ENCODE peak calls at places on chromosomes 11 and 22, in nine cellular contexts. One of them, this sample, is unnamed.

GRCh38 chr22:46011627-46012181 is 34.7 kb upstream of the WNT7B start:
- DNase-seq in mucosa of descending colon: peak; percentile 23
- DNase-seq in esophagus squamous epithelium: no peak
- DNase-seq in tibial nerve: no peak
- DNase-seq in IMR-90: no peak
- DNase-seq in brain microvascular endothelial cell: no peak
- DNase-seq in omental fat pad: no peak
- DNase-seq in body of pancreas: no peak
- DNase-seq in tibial artery: peak; percentile 65
- DNase-seq in this sample: no peak

GRCh38 chr11:2208691-2209369 is 37.2 kb upstream of the TH start:
- DNase-seq in mucosa of descending colon: peak; percentile 39
- DNase-seq in esophagus squamous epithelium: no peak
- DNase-seq in tibial nerve: peak; percentile 9
- DNase-seq in IMR-90: no peak
- DNase-seq in brain microvascular endothelial cell: no peak
- DNase-seq in omental fat pad: no peak
- DNase-seq in body of pancreas: peak; percentile 73
- DNase-seq in tibial artery: peak; percentile 64
- DNase-seq in this sample: peak; percentile 7

GRCh38 chr22:39351689-39352214 is 2.0 kb downstream of the SYNGR1 start:
- DNase-seq in mucosa of descending colon: no peak
- DNase-seq in esophagus squamous epithelium: no peak
- DNase-seq in tibial nerve: no peak
- DNase-seq in IMR-90: peak; percentile 44
- DNase-seq in brain microvascular endothelial cell: peak; percentile 62
- DNase-seq in omental fat pad: no peak
- DNase-seq in body of pancreas: no peak
- DNase-seq in tibial artery: no peak
- DNase-seq in this sample: peak; percentile 35

GRCh38 chr11:111570796-111571195 is 30.3 kb downstream of the LAYN start:
- DNase-seq in mucosa of descending colon: no peak
- DNase-seq in esophagus squamous epithelium: no peak
- DNase-seq in tibial nerve: no peak
- DNase-seq in IMR-90: no peak
- DNase-seq in brain microvascular endothelial cell: no peak
- DNase-seq in omental fat pad: no peak
- DNase-seq in body of pancreas: no peak
- DNase-seq in tibial artery: no peak
- DNase-seq in this sample: no peak

GRCh38 chr11:92932023-92932422 is 37.4 kb upstream of the MTNR1B start:
- DNase-seq in mucosa of descending colon: no peak
- DNase-seq in esophagus squamous epithelium: no peak
- DNase-seq in tibial nerve: no peak
- DNase-seq in IMR-90: peak; percentile 23
- DNase-seq in brain microvascular endothelial cell: no peak
- DNase-seq in omental fat pad: no peak
- DNase-seq in body of pancreas: no peak
- DNase-seq in tibial artery: no peak
- DNase-seq in this sample: no peak

GRCh38 chr11:118917488-118918127 is 8.1 kb downstream of the BCL9L start:
- DNase-seq in mucosa of descending colon: peak; percentile 84
- DNase-seq in esophagus squamous epithelium: no peak
- DNase-seq in tibial nerve: peak; percentile 68
- DNase-seq in IMR-90: peak; percentile 91
- DNase-seq in brain microvascular endothelial cell: peak; percentile 83
- DNase-seq in omental fat pad: no peak
- DNase-seq in body of pancreas: peak; percentile 67
- DNase-seq in tibial artery: peak; percentile 93
- DNase-seq in this sample: peak; percentile 45

GRCh38 chr11:112352907-112353306 is 92.2 kb upstream of the PLET1 start:
- DNase-seq in mucosa of descending colon: no peak
- DNase-seq in esophagus squamous epithelium: no peak
- DNase-seq in tibial nerve: no peak
- DNase-seq in IMR-90: peak; percentile 44
- DNase-seq in brain microvascular endothelial cell: no peak
- DNase-seq in omental fat pad: no peak
- DNase-seq in body of pancreas: no peak
- DNase-seq in tibial artery: no peak
- DNase-seq in this sample: no peak

GRCh38 chr11:26332572-26332915 is 614 bp downstream of the ANO3 start:
- DNase-seq in mucosa of descending colon: no peak
- DNase-seq in esophagus squamous epithelium: no peak
- DNase-seq in tibial nerve: no peak
- DNase-seq in IMR-90: no peak
- DNase-seq in brain microvascular endothelial cell: no peak
- DNase-seq in omental fat pad: no peak
- DNase-seq in body of pancreas: no peak
- DNase-seq in tibial artery: no peak
- DNase-seq in this sample: no peak

GRCh38 chr11:115488945-115489344 is 15.3 kb downstream of the CADM1 start:
- DNase-seq in mucosa of descending colon: no peak
- DNase-seq in esophagus squamous epithelium: no peak
- DNase-seq in tibial nerve: no peak
- DNase-seq in IMR-90: peak; percentile 94
- DNase-seq in brain microvascular endothelial cell: peak; percentile 1
- DNase-seq in omental fat pad: no peak
- DNase-seq in body of pancreas: no peak
- DNase-seq in tibial artery: no peak
- DNase-seq in this sample: no peak

GRCh38 chr11:44351006-44351660 is 41.2 kb upstream of the ALX4 start:
- DNase-seq in mucosa of descending colon: no peak
- DNase-seq in esophagus squamous epithelium: no peak
- DNase-seq in tibial nerve: no peak
- DNase-seq in IMR-90: no peak
- DNase-seq in brain microvascular endothelial cell: no peak
- DNase-seq in omental fat pad: no peak
- DNase-seq in body of pancreas: no peak
- DNase-seq in tibial artery: no peak
- DNase-seq in this sample: no peak

GRCh38 chr11:36619502-36619901 is 21.5 kb upstream of the RAG2 start:
- DNase-seq in mucosa of descending colon: no peak
- DNase-seq in esophagus squamous epithelium: no peak
- DNase-seq in tibial nerve: no peak
- DNase-seq in IMR-90: no peak
- DNase-seq in brain microvascular endothelial cell: no peak
- DNase-seq in omental fat pad: no peak
- DNase-seq in body of pancreas: no peak
- DNase-seq in tibial artery: no peak
- DNase-seq in this sample: no peak

GRCh38 chr11:9160166-9160565 is 68.8 kb upstream of the SCUBE2 start:
- DNase-seq in mucosa of descending colon: no peak
- DNase-seq in esophagus squamous epithelium: no peak
- DNase-seq in tibial nerve: no peak
- DNase-seq in IMR-90: peak; percentile 62
- DNase-seq in brain microvascular endothelial cell: no peak
- DNase-seq in omental fat pad: no peak
- DNase-seq in body of pancreas: no peak
- DNase-seq in tibial artery: no peak
- DNase-seq in this sample: no peak

GRCh38 chr22:25827415-25827814 is 85.4 kb downstream of the MYO18B start:
- DNase-seq in mucosa of descending colon: no peak
- DNase-seq in esophagus squamous epithelium: no peak
- DNase-seq in tibial nerve: no peak
- DNase-seq in IMR-90: no peak
- DNase-seq in brain microvascular endothelial cell: no peak
- DNase-seq in omental fat pad: no peak
- DNase-seq in body of pancreas: peak; percentile 28
- DNase-seq in tibial artery: no peak
- DNase-seq in this sample: no peak

GRCh38 chr11:3626250-3626960 is 15.4 kb downstream of the ART5 start:
- DNase-seq in mucosa of descending colon: peak; percentile 35
- DNase-seq in esophagus squamous epithelium: no peak
- DNase-seq in tibial nerve: peak; percentile 44
- DNase-seq in IMR-90: no peak
- DNase-seq in brain microvascular endothelial cell: no peak
- DNase-seq in omental fat pad: no peak
- DNase-seq in body of pancreas: peak; percentile 62
- DNase-seq in tibial artery: peak; percentile 73
- DNase-seq in this sample: no peak

GRCh38 chr11:18100926-18101656 is 4.8 kb downstream of the SAAL1 start:
- DNase-seq in mucosa of descending colon: no peak
- DNase-seq in esophagus squamous epithelium: no peak
- DNase-seq in tibial nerve: no peak
- DNase-seq in IMR-90: no peak
- DNase-seq in brain microvascular endothelial cell: no peak
- DNase-seq in omental fat pad: no peak
- DNase-seq in body of pancreas: no peak
- DNase-seq in tibial artery: no peak
- DNase-seq in this sample: no peak

GRCh38 chr22:27859336-27859735 is 57.8 kb upstream of the MN1 start:
- DNase-seq in mucosa of descending colon: no peak
- DNase-seq in esophagus squamous epithelium: no peak
- DNase-seq in tibial nerve: no peak
- DNase-seq in IMR-90: peak; percentile 46
- DNase-seq in brain microvascular endothelial cell: no peak
- DNase-seq in omental fat pad: no peak
- DNase-seq in body of pancreas: no peak
- DNase-seq in tibial artery: no peak
- DNase-seq in this sample: no peak

GRCh38 chr22:27863001-27863400 is 56.1 kb downstream of the PITPNB start:
- DNase-seq in mucosa of descending colon: no peak
- DNase-seq in esophagus squamous epithelium: no peak
- DNase-seq in tibial nerve: no peak
- DNase-seq in IMR-90: no peak
- DNase-seq in brain microvascular endothelial cell: no peak
- DNase-seq in omental fat pad: no peak
- DNase-seq in body of pancreas: no peak
- DNase-seq in tibial artery: no peak
- DNase-seq in this sample: no peak

GRCh38 chr22:27851974-27852713 is 50.6 kb upstream of the MN1 start:
- DNase-seq in mucosa of descending colon: no peak
- DNase-seq in esophagus squamous epithelium: no peak
- DNase-seq in tibial nerve: no peak
- DNase-seq in IMR-90: peak; percentile 58
- DNase-seq in brain microvascular endothelial cell: no peak
- DNase-seq in omental fat pad: no peak
- DNase-seq in body of pancreas: no peak
- DNase-seq in tibial artery: no peak
- DNase-seq in this sample: no peak

GRCh38 chr22:27853404-27853803 is 51.8 kb upstream of the MN1 start:
- DNase-seq in mucosa of descending colon: no peak
- DNase-seq in esophagus squamous epithelium: no peak
- DNase-seq in tibial nerve: no peak
- DNase-seq in IMR-90: peak; percentile 68
- DNase-seq in brain microvascular endothelial cell: no peak
- DNase-seq in omental fat pad: no peak
- DNase-seq in body of pancreas: no peak
- DNase-seq in tibial artery: no peak
- DNase-seq in this sample: no peak

DNA sequence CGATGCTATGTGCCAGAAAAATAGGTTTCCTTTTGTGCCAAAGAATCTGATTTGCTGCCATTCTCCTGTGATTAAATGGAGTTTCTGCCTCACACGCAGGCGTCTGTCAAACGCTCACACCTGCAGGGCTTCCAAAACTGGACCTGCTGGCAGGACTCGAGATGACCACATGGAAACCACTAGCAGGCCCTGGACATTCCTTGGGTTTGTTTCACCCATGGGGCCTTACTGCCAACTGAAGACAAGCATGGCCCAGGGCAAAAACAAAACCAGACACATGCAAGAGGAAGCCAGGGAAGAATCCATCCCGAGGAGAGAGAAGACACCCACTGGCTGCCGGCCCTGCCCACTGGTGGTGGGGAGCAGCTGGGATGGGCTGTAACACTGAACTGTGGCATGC is 55.9 kb upstream of the MN1 start:
- DNase-seq in mucosa of descending colon: no peak
- DNase-seq in esophagus squamous epithelium: no peak
- DNase-seq in tibial nerve: no peak
- DNase-seq in IMR-90: peak; percentile 72
- DNase-seq in brain microvascular endothelial cell: no peak
- DNase-seq in omental fat pad: no peak
- DNase-seq in body of pancreas: no peak
- DNase-seq in tibial artery: no peak
- DNase-seq in this sample: no peak
- TF ChIP-seq CTCF in mucosa of descending colon: no peak
- TF ChIP-seq CTCF in esophagus squamous epithelium: no peak
- TF ChIP-seq CTCF in tibial nerve: no peak
- TF ChIP-seq CTCF in IMR-90: no peak
- TF ChIP-seq CTCF in brain microvascular endothelial cell: no peak
- TF ChIP-seq CTCF in omental fat pad: no peak
- TF ChIP-seq CTCF in body of pancreas: no peak
- TF ChIP-seq CTCF in tibial artery: no peak
- TF ChIP-seq CTCF in this sample: no peak

GRCh38 chr22:35684270-35684700 is 33.4 kb upstream of the APOL5 start:
- DNase-seq in mucosa of descending colon: no peak
- DNase-seq in esophagus squamous epithelium: no peak
- DNase-seq in tibial nerve: no peak
- DNase-seq in IMR-90: peak; percentile 38
- DNase-seq in brain microvascular endothelial cell: peak; percentile 60
- DNase-seq in omental fat pad: no peak
- DNase-seq in body of pancreas: peak; percentile 14
- DNase-seq in tibial artery: no peak
- DNase-seq in this sample: no peak
- TF ChIP-seq CTCF in mucosa of descending colon: no peak
- TF ChIP-seq CTCF in esophagus squamous epithelium: no peak
- TF ChIP-seq CTCF in tibial nerve: no peak
- TF ChIP-seq CTCF in IMR-90: peak; percentile 47
- TF ChIP-seq CTCF in brain microvascular endothelial cell: peak; percentile 62
- TF ChIP-seq CTCF in omental fat pad: no peak
- TF ChIP-seq CTCF in body of pancreas: peak; percentile 28
- TF ChIP-seq CTCF in tibial artery: no peak
- TF ChIP-seq CTCF in this sample: no peak

DNA sequence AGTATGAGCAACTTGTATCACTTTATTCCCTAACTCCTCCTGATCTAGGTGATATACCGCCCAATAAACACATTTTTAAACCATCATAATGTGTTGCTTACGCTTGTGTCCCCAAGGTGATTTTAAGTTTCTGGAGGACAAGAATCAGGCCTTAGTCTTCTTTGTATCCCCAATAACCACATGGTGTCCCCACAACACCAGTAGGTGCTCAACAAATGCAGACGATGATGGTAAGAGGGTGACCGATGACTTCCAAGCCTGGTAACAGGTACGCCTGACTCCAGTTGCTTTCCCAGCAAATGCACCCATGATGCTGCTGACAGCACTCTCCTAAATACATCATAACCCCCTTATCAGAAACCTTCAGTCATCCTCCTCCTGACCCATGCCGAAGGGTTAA is 64.2 kb downstream of the EFCAB6 start:
- DNase-seq in mucosa of descending colon: no peak
- DNase-seq in esophagus squamous epithelium: no peak
- DNase-seq in tibial nerve: no peak
- DNase-seq in IMR-90: no peak
- DNase-seq in brain microvascular endothelial cell: no peak
- DNase-seq in omental fat pad: no peak
- DNase-seq in body of pancreas: no peak
- DNase-seq in tibial artery: no peak
- DNase-seq in this sample: no peak
- TF ChIP-seq CTCF in mucosa of descending colon: no peak
- TF ChIP-seq CTCF in esophagus squamous epithelium: no peak
- TF ChIP-seq CTCF in tibial nerve: no peak
- TF ChIP-seq CTCF in IMR-90: peak; percentile 11
- TF ChIP-seq CTCF in brain microvascular endothelial cell: no peak
- TF ChIP-seq CTCF in omental fat pad: no peak
- TF ChIP-seq CTCF in body of pancreas: no peak
- TF ChIP-seq CTCF in tibial artery: no peak
- TF ChIP-seq CTCF in this sample: no peak

DNA sequence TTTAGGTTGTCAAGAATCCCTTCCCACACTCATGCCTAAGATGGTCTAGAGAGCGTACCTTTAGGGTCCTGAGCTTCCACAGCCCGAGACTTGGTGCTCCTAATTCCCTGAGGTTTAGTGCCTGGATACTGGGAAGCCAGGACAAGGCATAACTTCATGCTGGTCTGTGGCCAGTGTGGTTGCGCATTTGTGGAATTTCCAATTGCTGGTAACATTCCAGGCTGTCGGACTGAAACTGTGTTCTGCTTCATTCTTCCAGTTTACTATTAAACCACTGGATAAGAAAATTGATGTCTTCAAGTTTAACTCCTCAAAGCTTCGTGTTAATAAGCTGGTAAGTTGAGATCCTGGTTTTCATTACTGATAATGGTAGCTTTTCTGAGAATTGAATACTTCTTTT is 55.1 kb upstream of the CABP7 start:
- DNase-seq in mucosa of descending colon: no peak
- DNase-seq in esophagus squamous epithelium: no peak
- DNase-seq in tibial nerve: no peak
- DNase-seq in IMR-90: peak; percentile 40
- DNase-seq in brain microvascular endothelial cell: no peak
- DNase-seq in omental fat pad: no peak
- DNase-seq in body of pancreas: no peak
- DNase-seq in tibial artery: no peak
- DNase-seq in this sample: no peak
- TF ChIP-seq CTCF in mucosa of descending colon: no peak
- TF ChIP-seq CTCF in esophagus squamous epithelium: no peak
- TF ChIP-seq CTCF in tibial nerve: no peak
- TF ChIP-seq CTCF in IMR-90: no peak
- TF ChIP-seq CTCF in brain microvascular endothelial cell: no peak
- TF ChIP-seq CTCF in omental fat pad: no peak
- TF ChIP-seq CTCF in body of pancreas: no peak
- TF ChIP-seq CTCF in tibial artery: no peak
- TF ChIP-seq CTCF in this sample: no peak

This sample was measured in natural killer cell.